ENCODE peak calls at places on chromosomes 6 and 20, in five cellular contexts. N, Z, B, H and F are unnamed samples.

GRCh38 chr20:18524646-18525045 is 16.9 kb downstream of the SEC23B start:
- DNase-seq in N (no peak), Z (no peak), B (no peak), H (peak), F (no peak)

GRCh38 chr6:148835920-148836441 is 89.2 kb downstream of the UST start:
- DNase-seq in N (no peak), Z (no peak), B (no peak), H (peak), F (no peak)

GRCh38 chr20:63829943-63830820 is 882 bp downstream of the ZBTB46 start:
- DNase-seq in N (no peak), Z (peak), B (peak), H (no peak), F (no peak)

GRCh38 chr6:36126553-36127458 is 3.5 kb upstream of the MAPK13 start:
- DNase-seq in N (peak), Z (no peak), B (no peak), H (peak), F (no peak)

GRCh38 chr6:134196568-134197301 is 121.2 kb downstream of the SGK1 start:
- DNase-seq in N (no peak), Z (no peak), B (no peak), H (no peak), F (no peak)

GRCh38 chr6:40352006-40352405 is 235.2 kb downstream of the LRFN2 start:
- DNase-seq in N (peak), Z (no peak), B (no peak), H (no peak), F (no peak)

GRCh38 chr20:24683676-24684075 is 214.2 kb downstream of the SYNDIG1 start:
- DNase-seq in N (no peak), Z (no peak), B (no peak), H (no peak), F (no peak)

GRCh38 chr20:51890003-51890402 is 87.7 kb upstream of the SALL4 start:
- DNase-seq in N (no peak), Z (no peak), B (no peak), H (no peak), F (no peak)

GRCh38 chr6:30814137-30815084 is 69.9 kb upstream of the DDR1 start:
- DNase-seq in N (peak), Z (no peak), B (no peak), H (peak), F (no peak)

GRCh38 chr20:14142964-14143627 is 147.8 kb downstream of the MACROD2 start:
- DNase-seq in N (no peak), Z (no peak), B (no peak), H (peak), F (no peak)

GRCh38 chr20:53021934-53022333 is 49.8 kb downstream of the TSHZ2 start:
- DNase-seq in N (no peak), Z (no peak), B (no peak), H (no peak), F (no peak)

GRCh38 chr6:17998442-17998841 is 11.0 kb upstream of the KIF13A start:
- DNase-seq in N (no peak), Z (no peak), B (no peak), H (no peak), F (no peak)

GRCh38 chr6:158772851-158773371 is 46.3 kb downstream of the EZR start:
- DNase-seq in N (no peak), Z (no peak), B (no peak), H (peak), F (no peak)

GRCh38 chr6:34200340-34200971 is 36.2 kb upstream of the HMGA1 start:
- DNase-seq in N (no peak), Z (no peak), B (no peak), H (no peak), F (no peak)

GRCh38 chr6:79694623-79695311 is 63.6 kb downstream of the SH3BGRL2 start:
- DNase-seq in N (no peak), Z (peak), B (peak), H (no peak), F (no peak)

GRCh38 chr6:39923394-39923793 is 10.9 kb downstream of the MOCS1 start:
- DNase-seq in N (no peak), Z (no peak), B (no peak), H (no peak), F (no peak)

GRCh38 chr6:6918216-6918983 is 189.4 kb upstream of the RREB1 start:
- DNase-seq in N (no peak), Z (no peak), B (no peak), H (peak), F (no peak)

GRCh38 chr20:24917797-24918578 is 31.1 kb upstream of the CST7 start:
- DNase-seq in N (peak), Z (peak), B (peak), H (peak), F (peak)

GRCh38 chr6:52877168-52877567 is 32.3 kb downstream of the GSTA3 start:
- DNase-seq in N (no peak), Z (no peak), B (no peak), H (peak), F (no peak)

GRCh38 chr6:113508249-113508648 is 348.9 kb upstream of the MARCKS start:
- DNase-seq in N (no peak), Z (no peak), B (no peak), H (no peak), F (no peak)

GRCh38 chr20:44728835-44729342 is 13.7 kb downstream of the CCN5 start:
- DNase-seq in N (peak), Z (peak), B (peak), H (peak), F (no peak)

GRCh38 chr6:3856576-3856975 is 7.4 kb downstream of the FAM50B start:
- DNase-seq in N (no peak), Z (no peak), B (no peak), H (no peak), F (no peak)

GRCh38 chr20:905396-905961 is 10.7 kb downstream of the ANGPT4 start:
- DNase-seq in N (no peak), Z (no peak), B (no peak), H (no peak), F (no peak)

GRCh38 chr6:115843945-115844344 is 216.7 kb downstream of the FRK start:
- DNase-seq in N (no peak), Z (no peak), B (no peak), H (no peak), F (no peak)

GRCh38 chr20:51410586-51411325 is 131.8 kb downstream of the NFATC2 start:
- DNase-seq in N (no peak), Z (no peak), B (no peak), H (no peak), F (no peak)

GRCh38 chr6:16625319-16626240 is 135.7 kb downstream of the ATXN1 start:
- DNase-seq in N (no peak), Z (no peak), B (no peak), H (no peak), F (no peak)

GRCh38 chr20:3677733-3678132 is 4.1 kb downstream of the ADAM33 start:
- DNase-seq in N (no peak), Z (no peak), B (no peak), H (peak), F (no peak)

GRCh38 chr6:40936810-40937209 is 102.2 kb downstream of the UNC5CL start:
- DNase-seq in N (no peak), Z (no peak), B (no peak), H (peak), F (no peak)

GRCh38 chr6:37059344-37060194 is 54.1 kb downstream of the FGD2 start:
- DNase-seq in N (peak), Z (peak), B (peak), H (peak), F (peak)

GRCh38 chr20:843908-844307 is 10.4 kb downstream of the FAM110A start:
- DNase-seq in N (no peak), Z (no peak), B (no peak), H (no peak), F (no peak)

GRCh38 chr6:167547751-167548150 is 222.9 kb downstream of the TTLL2 start:
- DNase-seq in N (no peak), Z (no peak), B (no peak), H (no peak), F (no peak)

GRCh38 chr6:126919947-126920346 is 198.5 kb upstream of the RSPO3 start:
- DNase-seq in N (no peak), Z (no peak), B (no peak), H (peak), F (no peak)

GRCh38 chr6:70843328-70843918 is 113.4 kb downstream of the B3GAT2 start:
- DNase-seq in N (no peak), Z (no peak), B (no peak), H (no peak), F (no peak)

GRCh38 chr6:92121228-92121627 is 1298.1 kb downstream of the EPHA7 start:
- DNase-seq in N (no peak), Z (no peak), B (no peak), H (no peak), F (no peak)

GRCh38 chr6:127146935-127147334 is 28.5 kb downstream of the RSPO3 start:
- DNase-seq in N (no peak), Z (no peak), B (peak), H (peak), F (no peak)

GRCh38 chr6:148317051-148317450 is 25.6 kb upstream of the SASH1 start:
- DNase-seq in N (no peak), Z (no peak), B (no peak), H (no peak), F (no peak)

GRCh38 chr6:39416728-39417127 is 94.2 kb upstream of the KCNK16 start:
- DNase-seq in N (no peak), Z (no peak), B (no peak), H (peak), F (no peak)

GRCh38 chr20:33444797-33445560 is 1.4 kb upstream of the SNTA1 start:
- DNase-seq in N (no peak), Z (no peak), B (peak), H (no peak), F (no peak)

GRCh38 chr6:88301888-88302768 is 136.0 kb upstream of the CNR1 start:
- DNase-seq in N (no peak), Z (no peak), B (no peak), H (no peak), F (no peak)

GRCh38 chr20:25270829-25271251 is 23.0 kb downstream of the PYGB start:
- DNase-seq in N (peak), Z (no peak), B (peak), H (no peak), F (no peak)

GRCh38 chr20:41750137-41750536 is 132.0 kb upstream of the CHD6 start:
- DNase-seq in N (no peak), Z (no peak), B (no peak), H (no peak), F (no peak)

GRCh38 chr20:41748051-41748450 is 129.9 kb upstream of the CHD6 start:
- DNase-seq in N (no peak), Z (no peak), B (peak), H (no peak), F (no peak)

GRCh38 chr20:41747226-41747625 is 129.0 kb upstream of the CHD6 start:
- DNase-seq in N (no peak), Z (no peak), B (no peak), H (no peak), F (no peak)

GRCh38 chr20:41748756-41749582 is 130.8 kb upstream of the CHD6 start:
- DNase-seq in N (no peak), Z (no peak), B (no peak), H (no peak), F (no peak)

GRCh38 chr20:41746635-41747034 is 128.5 kb upstream of the CHD6 start:
- DNase-seq in N (no peak), Z (no peak), B (no peak), H (no peak), F (no peak)
- TF ChIP-seq CTCF in N (no peak), Z (peak), B (no peak), H (no peak), F (no peak)

GRCh38 chr20:39048000-39048696 is 86.0 kb downstream of the DHX35 start:
- DNase-seq in N (peak), Z (peak), B (peak), H (peak), F (peak)
- TF ChIP-seq CTCF in N (peak), Z (peak), B (peak), H (peak), F (peak)

GRCh38 chr6:2185056-2185455 is 60.3 kb downstream of the GMDS start:
- DNase-seq in N (no peak), Z (no peak), B (no peak), H (no peak), F (no peak)

GRCh38 chr6:2188397-2188796 is 57.0 kb downstream of the GMDS start:
- DNase-seq in N (no peak), Z (no peak), B (no peak), H (no peak), F (no peak)

GRCh38 chr6:2188856-2189384 is 56.5 kb downstream of the GMDS start:
- DNase-seq in N (no peak), Z (no peak), B (no peak), H (no peak), F (no peak)

GRCh38 chr6:2186516-2186915 is 58.9 kb downstream of the GMDS start:
- DNase-seq in N (no peak), Z (no peak), B (no peak), H (no peak), F (no peak)

DNA sequence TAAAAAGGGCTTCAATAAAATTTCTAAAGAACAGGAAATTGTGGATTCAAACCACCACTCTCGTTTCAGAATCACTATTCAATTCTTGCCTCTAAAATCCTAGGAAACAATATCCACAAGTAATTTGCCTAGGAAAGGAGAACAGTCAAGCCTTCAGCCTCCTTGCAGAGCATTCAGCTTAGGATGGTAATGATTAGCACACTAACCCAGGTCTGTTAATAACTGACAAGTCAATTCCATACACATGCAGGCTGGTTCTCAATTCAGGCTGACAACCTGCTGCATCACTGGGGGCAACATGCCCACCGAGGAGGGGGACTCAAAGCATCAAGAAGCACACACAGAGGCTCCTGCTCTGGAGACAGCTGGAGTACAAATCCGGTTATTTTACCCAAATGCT is 57.6 kb downstream of the GMDS start:
- DNase-seq in N (no peak), Z (no peak), B (no peak), H (no peak), F (no peak)
- TF ChIP-seq CTCF in N (no peak), Z (no peak), B (no peak), H (no peak), F (no peak)

GRCh38 chr6:13851803-13852202 is 37.4 kb upstream of the MCUR1 start:
- DNase-seq in N (no peak), Z (no peak), B (no peak), H (no peak), F (no peak)

GRCh38 chr6:13848553-13849150 is 34.3 kb upstream of the MCUR1 start:
- DNase-seq in N (no peak), Z (no peak), B (no peak), H (no peak), F (no peak)

GRCh38 chr6:13847651-13848050 is 33.3 kb upstream of the MCUR1 start:
- DNase-seq in N (no peak), Z (no peak), B (no peak), H (no peak), F (no peak)

GRCh38 chr6:13846841-13847240 is 32.5 kb upstream of the MCUR1 start:
- DNase-seq in N (no peak), Z (peak), B (peak), H (no peak), F (peak)
- TF ChIP-seq CTCF in N (no peak), Z (peak), B (no peak), H (peak), F (no peak)